ENCODE peak calls at places on chromosomes 4 and X, in nine cellular contexts. S is CD4-positive, alpha-beta T cell; M is NCI-H526 treated with DMSO at 0.1 percent for 48 hours; E is tibial nerve; K is NCI-H1417; X is transverse colon; G is activated T-cell treated with anti-CD3 and anti-CD28 coated beads, Interleukin-2, amount 50 U/mL, for 72 hours; I is stimulated activated CD4-positive, alpha-beta T cell treated with anti-CD3 and anti-CD28 coated beads, Interleukin-12 subunit alpha, Interleukin-12 subunit beta, amount 100 ng/mL, for 48 hours; C is stimulated activated CD8-positive, alpha-beta memory T cell treated with anti-CD3 and anti-CD28 coated beads, Interleukin-2, amount 100 ng/mL, for 48 hours. Y is an unnamed sample.

GRCh38 chrX:7115557-7115956 is 32.0 kb upstream of the STS start:
- DNase-seq in S (no peak), M (no peak), E (no peak), K (no peak), X (no peak), G (no peak), I (no peak), C (no peak), Y (no peak)

GRCh38 chrX:149060921-149061320 is 444.2 kb downstream of the IDS start:
- DNase-seq in S (no peak), M (no peak), E (no peak), K (no peak), X (no peak), G (no peak), I (no peak), C (no peak), Y (no peak)

GRCh38 chrX:148691456-148691855 is 191.0 kb downstream of the AFF2 start:
- DNase-seq in S (no peak), M (no peak), E (no peak), K (no peak), X (no peak), G (no peak), I (no peak), C (no peak), Y (no peak)

GRCh38 chr4:103998752-103999151 is 279.0 kb upstream of the TACR3 start:
- DNase-seq in S (no peak), M (no peak), E (no peak), K (no peak), X (no peak), G (no peak), I (no peak), C (no peak), Y (no peak)

GRCh38 chrX:125627676-125628075 is 308.0 kb downstream of the TEX13C start:
- DNase-seq in S (no peak), M (no peak), E (no peak), K (no peak), X (no peak), G (no peak), I (no peak), C (no peak), Y (no peak)

GRCh38 chr4:21802406-21802805 is 146.2 kb downstream of the KCNIP4 start:
- DNase-seq in S (no peak), M (no peak), E (no peak), K (no peak), X (no peak), G (no peak), I (no peak), C (no peak), Y (no peak)

GRCh38 chr4:56320293-56320692 is 67.0 kb downstream of the AASDH start:
- DNase-seq in S (no peak), M (no peak), E (no peak), K (no peak), X (no peak), G (no peak), I (no peak), C (no peak), Y (no peak)

GRCh38 chr4:64405761-64406160 is 3.5 kb downstream of the TECRL start:
- DNase-seq in S (no peak), M (no peak), E (no peak), K (no peak), X (no peak), G (no peak), I (no peak), C (no peak), Y (no peak)

GRCh38 chr4:69731261-69731660 is 29.2 kb downstream of the SULT1B1 start:
- DNase-seq in S (no peak), M (no peak), E (no peak), K (no peak), X (no peak), G (no peak), I (no peak), C (no peak), Y (no peak)

GRCh38 chrX:2237976-2238375 is 262.8 kb downstream of the DHRSX start:
- DNase-seq in S (no peak), M (no peak), E (no peak), K (no peak), X (no peak), G (no peak), I (no peak), C (no peak), Y (no peak)

GRCh38 chr4:5788144-5788543 is 77.1 kb downstream of the EVC start:
- DNase-seq in S (no peak), M (no peak), E (no peak), K (no peak), X (no peak), G (no peak), I (no peak), C (no peak), Y (no peak)

GRCh38 chr4:8039290-8039689 is 99.6 kb upstream of the AFAP1 start:
- DNase-seq in S (no peak), M (no peak), E (no peak), K (peak), X (peak), G (no peak), I (no peak), C (no peak), Y (no peak)

GRCh38 chrX:97898798-97899197 is 1015.1 kb downstream of the RPA4 start:
- DNase-seq in S (no peak), M (no peak), E (no peak), K (no peak), X (no peak), G (no peak), I (no peak), C (no peak), Y (no peak)

GRCh38 chr4:128275351-128275750 is 12.3 kb downstream of the PGRMC2 start:
- DNase-seq in S (no peak), M (no peak), E (no peak), K (no peak), X (no peak), G (no peak), I (no peak), C (no peak), Y (no peak)

GRCh38 chr4:184846531-184846930 is 20.8 kb upstream of the ACSL1 start:
- DNase-seq in S (no peak), M (no peak), E (no peak), K (no peak), X (no peak), G (no peak), I (no peak), C (no peak), Y (no peak)

GRCh38 chr4:17058506-17058905 is 160.1 kb upstream of the LDB2 start:
- DNase-seq in S (no peak), M (no peak), E (peak), K (no peak), X (no peak), G (no peak), I (no peak), C (no peak), Y (no peak)